ENCODE peak calls at places on chromosomes 1 and 21, in nine cellular contexts. U, A, I, W, F, L, O, R and E are unnamed samples.

GRCh38 chr1:40318970-40319621 is 2.0 kb upstream of the COL9A2 start:
- DNase-seq in L (no peak), R (peak), I (no peak), W (no peak), F (no peak), O (no peak), U (no peak), A (no peak), E (no peak)

GRCh38 chr1:230231739-230232075 is 164.7 kb downstream of the GALNT2 start:
- DNase-seq in F (no peak), A (no peak), R (no peak), L (peak), U (peak), O (no peak), I (no peak), W (no peak), E (no peak)

GRCh38 chr1:22930235-22930912 is 42.3 kb downstream of the LACTBL1 start:
- DNase-seq in U (no peak), W (peak), O (no peak), F (no peak), I (no peak), L (no peak), A (peak), R (peak), E (no peak)

GRCh38 chr1:88191917-88192316 is 492.2 kb upstream of the PKN2 start:
- DNase-seq in F (no peak), A (no peak), U (no peak), O (no peak), I (no peak), L (no peak), W (no peak), R (no peak), E (no peak)

GRCh38 chr1:12052008-12052573 is 11.0 kb upstream of the TNFRSF8 start:
- DNase-seq in A (peak), O (no peak), W (no peak), F (no peak), L (no peak), U (peak), I (no peak), R (peak), E (no peak)

GRCh38 chr21:45130324-45130774 is 56.0 kb downstream of the ADARB1 start:
- DNase-seq in I (no peak), R (peak), F (no peak), A (no peak), L (no peak), O (no peak), U (no peak), W (no peak), E (no peak)

GRCh38 chr1:227490478-227490877 is 72.9 kb upstream of the ZNF678 start:
- DNase-seq in L (no peak), I (no peak), O (no peak), R (no peak), W (no peak), A (no peak), U (no peak), F (no peak), E (no peak)

GRCh38 chr1:91633438-91633837 is 132.8 kb downstream of the CDC7 start:
- DNase-seq in A (no peak), U (no peak), W (no peak), L (no peak), R (no peak), O (no peak), I (no peak), F (no peak), E (no peak)

GRCh38 chr1:220290163-220290761 is 18.0 kb upstream of the RAB3GAP2 start:
- DNase-seq in U (no peak), W (no peak), F (no peak), O (no peak), I (no peak), L (no peak), R (no peak), A (no peak), E (no peak)

GRCh38 chr1:61240878-61241277 is 158.5 kb downstream of the NFIA start:
- DNase-seq in F (no peak), W (no peak), L (no peak), A (no peak), R (no peak), I (no peak), U (no peak), O (no peak), E (no peak)

GRCh38 chr1:101183388-101183699 is 53.5 kb upstream of the S1PR1 start:
- DNase-seq in U (no peak), R (peak), L (no peak), I (no peak), F (no peak), W (no peak), A (no peak), O (no peak), E (no peak)

GRCh38 chr1:109935451-109935900 is 24.8 kb downstream of the CSF1 start:
- DNase-seq in A (no peak), O (no peak), R (no peak), L (peak), F (no peak), U (no peak), I (no peak), W (peak), E (no peak)